ENCODE peak calls at places on chromosomes 12 and 14, in four cellular contexts. S is cardiac muscle cell, N is fibroblast of lung, D is SJSA1. Y is an unnamed sample.

GRCh38 chr12:75437564-75437963 is 43.0 kb upstream of the GLIPR1 start:
- DNase-seq in S (no peak), N (peak; percentile 44), D (no peak), Y (no peak)

GRCh38 chr12:94140556-94140955 is 7.8 kb upstream of the PLXNC1 start:
- DNase-seq in S (peak; percentile 28), N (no peak), D (no peak), Y (no peak)

GRCh38 chr12:120043421-120043820 is 54.4 kb downstream of the BICDL1 start:
- DNase-seq in S (no peak), N (no peak), D (no peak), Y (no peak)

GRCh38 chr12:76266797-76267196 is 81.4 kb downstream of the BBS10 start:
- DNase-seq in S (no peak), N (peak; percentile 94), D (peak; percentile 38), Y (no peak)

GRCh38 chr12:47964102-47964723 is 817 bp downstream of the TMEM106C start:
- DNase-seq in S (no peak), N (no peak), D (no peak), Y (no peak)

GRCh38 chr12:14664434-14665023 is 31.9 kb downstream of the GUCY2C start:
- DNase-seq in S (peak; percentile 51), N (peak; percentile 16), D (no peak), Y (no peak)

GRCh38 chr12:6765634-6766581 is at the start of gene PTMS:
- DNase-seq in S (peak; percentile 88), N (peak; percentile 98), D (peak; percentile 74), Y (peak; percentile 95)

GRCh38 chr14:105851716-105852377 is 325.5 kb downstream of the TMEM121 start:
- DNase-seq in S (no peak), N (no peak), D (no peak), Y (no peak)

GRCh38 chr12:109609256-109609821 is 35.7 kb downstream of the MVK start:
- DNase-seq in S (no peak), N (no peak), D (no peak), Y (no peak)

GRCh38 chr12:69655616-69656336 is 43.3 kb downstream of the BEST3 start:
- DNase-seq in S (peak; percentile 47), N (peak; percentile 95), D (peak; percentile 83), Y (no peak)

GRCh38 chr12:57110189-57111045 is 745 bp downstream of the STAT6 start:
- DNase-seq in S (peak; percentile 54), N (no peak), D (peak; percentile 50), Y (no peak)

GRCh38 chr14:68229423-68229831 is 409.8 kb downstream of the RAD51B start:
- DNase-seq in S (no peak), N (no peak), D (no peak), Y (no peak)

GRCh38 chr12:120720234-120720968 is 5.2 kb upstream of the ACADS start:
- DNase-seq in S (no peak), N (peak; percentile 70), D (no peak), Y (no peak)

GRCh38 chr14:90615444-90616095 is 200.7 kb downstream of the TTC7B start:
- DNase-seq in S (no peak), N (no peak), D (no peak), Y (no peak)

GRCh38 chr14:72741836-72742681 is 151.8 kb downstream of the DPF3 start:
- DNase-seq in S (peak; percentile 39), N (peak; percentile 18), D (no peak), Y (peak; percentile 62)

GRCh38 chr12:125824276-125824675 is 759.0 kb downstream of the AACS start:
- DNase-seq in S (no peak), N (peak; percentile 68), D (no peak), Y (peak; percentile 12)

GRCh38 chr12:31317471-31318397 is 8.2 kb downstream of the SINHCAF start:
- DNase-seq in S (no peak), N (peak; percentile 35), D (peak; percentile 47), Y (no peak)

GRCh38 chr14:70317091-70317968 is 42.2 kb downstream of the COX16 start:
- DNase-seq in S (no peak), N (no peak), D (no peak), Y (no peak)

GRCh38 chr12:52570511-52570910 is 3.1 kb downstream of the KRT74 start:
- DNase-seq in S (no peak), N (no peak), D (no peak), Y (no peak)

GRCh38 chr12:133105620-133106019 is 24.5 kb downstream of the ZNF891 start:
- DNase-seq in S (no peak), N (no peak), D (no peak), Y (no peak)
- H3K9me3 ChIP-seq in S (peaks cover 41% of the 10 kb centered on the region), N (peaks cover 7% of the 10 kb centered on the region), D (peaks cover 21% of the 10 kb centered on the region), Y (peaks cover 100% of the 10 kb centered on the region)

GRCh38 chr14:28774764-28775738 is 8.5 kb downstream of the FOXG1 start:
- DNase-seq in S (no peak), N (no peak), D (no peak), Y (no peak)

GRCh38 chr14:28772613-28773012 is 6.0 kb downstream of the FOXG1 start:
- DNase-seq in S (no peak), N (peak; percentile 25), D (no peak), Y (no peak)

GRCh38 chr14:28771168-28771567 is 4.6 kb downstream of the FOXG1 start:
- DNase-seq in S (no peak), N (no peak), D (no peak), Y (no peak)

GRCh38 chr14:28773917-28774691 is 7.5 kb downstream of the FOXG1 start:
- DNase-seq in S (peak; percentile 82), N (peak; percentile 57), D (no peak), Y (no peak)

GRCh38 chr14:28773176-28773575 is 6.6 kb downstream of the FOXG1 start:
- DNase-seq in S (no peak), N (no peak), D (no peak), Y (no peak)
- H3K4me3 ChIP-seq in S (no peak overlapping the region), N (peak overlapping the region; percentile 12), D (no peak overlapping the region), Y (no peak overlapping the region)

DNA sequence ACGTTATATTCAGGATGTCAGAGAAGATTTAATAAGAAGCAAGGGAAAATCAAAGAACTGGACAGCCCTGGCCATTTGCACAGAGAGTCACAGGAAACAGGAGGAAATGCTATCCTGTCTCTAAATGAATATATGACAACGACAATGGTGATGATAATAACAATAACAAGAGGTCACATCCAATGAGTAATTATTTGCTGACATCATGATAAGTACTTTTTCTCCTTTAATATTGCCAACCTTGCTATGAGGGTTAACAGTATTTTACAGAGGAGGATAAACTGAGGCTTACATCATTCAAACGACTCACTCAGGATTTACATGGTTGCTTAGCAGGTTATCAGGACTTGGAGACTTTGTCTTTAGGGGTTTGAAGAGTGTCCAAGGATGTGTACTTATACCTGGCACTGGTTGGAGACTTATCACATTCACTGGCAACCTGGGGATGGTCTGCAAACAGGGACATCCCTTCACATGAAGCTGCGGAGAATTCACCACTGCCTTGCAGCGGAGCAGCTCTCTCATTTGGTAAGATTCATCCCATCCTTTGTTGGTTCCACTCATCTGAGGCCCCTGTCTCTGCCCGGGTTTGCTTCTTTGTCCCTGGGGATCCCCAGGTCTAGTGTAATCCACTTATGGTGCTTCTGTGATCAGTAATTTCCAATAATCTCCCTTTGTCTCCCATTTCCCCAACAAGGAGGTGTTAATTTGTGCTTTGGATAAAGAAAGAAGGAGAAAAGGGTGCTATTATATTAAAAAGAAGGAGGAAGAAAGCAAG is 637.8 kb downstream of the BCL11B start:
- DNase-seq in S (no peak), N (no peak), D (no peak), Y (peak; percentile 81)
- H3K9me3 ChIP-seq in S (no peaks in the 10 kb centered on the region), N (no peaks in the 10 kb centered on the region), D (no peaks in the 10 kb centered on the region), Y (no peaks in the 10 kb centered on the region)

DNA sequence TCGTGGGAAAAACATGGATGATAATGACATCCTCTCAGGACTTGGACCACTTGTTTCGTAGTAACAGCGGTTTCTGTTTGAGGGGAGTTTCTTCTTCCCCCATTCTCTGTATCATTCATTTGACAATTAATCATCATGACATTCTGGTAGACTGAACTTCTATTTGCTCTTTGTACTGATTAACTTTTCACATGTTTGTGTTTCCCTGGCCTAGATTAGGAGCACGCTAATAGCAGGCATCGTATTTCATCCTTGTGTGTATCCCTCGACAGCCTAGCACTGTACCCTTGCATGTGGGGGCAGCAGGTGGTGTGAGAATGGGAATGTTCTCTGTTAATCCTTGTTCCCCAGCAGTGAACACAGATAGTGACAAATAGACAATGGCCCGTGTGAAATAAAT is 8.1 kb downstream of the LRRC74A start:
- DNase-seq in S (peak; percentile 15), N (no peak), D (no peak), Y (no peak)
- H3K4me3 ChIP-seq in S (no peak overlapping the region), N (no peak overlapping the region), D (no peak overlapping the region), Y (no peak overlapping the region)

GRCh38 chr14:104291123-104292000 is 153.0 kb downstream of the KIF26A start:
- DNase-seq in S (peak; percentile 81), N (no peak), D (no peak), Y (no peak)
- H3K9me3 ChIP-seq in S (no peaks in the 10 kb centered on the region), N (no peaks in the 10 kb centered on the region), D (no peaks in the 10 kb centered on the region), Y (no peaks in the 10 kb centered on the region)